ENCODE peak calls at places on chromosomes 16 and 17, in eight cellular contexts. One of them, this sample, is unnamed.
A peak's percentile ranks its signal among the peaks of the same experiment; 100 is the strongest.

GRCh38 chr17:15649861-15650391 is 30.4 kb upstream of the FBXW10B start:
- DNase-seq in OCI-LY7: no peak
- DNase-seq in testis: no peak
- DNase-seq in lower leg skin: peak; percentile 64
- DNase-seq in endodermal cell: peak; percentile 40
- DNase-seq in GM12864: no peak
- DNase-seq in ovary: no peak
- DNase-seq in adrenal gland: peak; percentile 82
- DNase-seq in this sample: peak; percentile 80

GRCh38 chr17:77212081-77212832 is 71.5 kb downstream of the SEC14L1 start:
- DNase-seq in OCI-LY7: peak; percentile 92
- DNase-seq in testis: no peak
- DNase-seq in adrenal gland: no peak
- DNase-seq in lower leg skin: no peak
- DNase-seq in ovary: no peak
- DNase-seq in GM12864: no peak
- DNase-seq in endodermal cell: no peak
- DNase-seq in this sample: no peak

GRCh38 chr16:74627506-74628220 is 20.7 kb upstream of the GLG1 start:
- DNase-seq in adrenal gland: no peak
- DNase-seq in GM12864: no peak
- DNase-seq in ovary: peak; percentile 46
- DNase-seq in lower leg skin: no peak
- DNase-seq in testis: no peak
- DNase-seq in OCI-LY7: no peak
- DNase-seq in endodermal cell: no peak
- DNase-seq in this sample: no peak

GRCh38 chr17:68035131-68035522 is 408 bp upstream of the KPNA2 start:
- DNase-seq in lower leg skin: peak; percentile 92
- DNase-seq in OCI-LY7: peak; percentile 98
- DNase-seq in ovary: peak; percentile 92
- DNase-seq in adrenal gland: peak; percentile 95
- DNase-seq in testis: peak; percentile 96
- DNase-seq in endodermal cell: peak; percentile 98
- DNase-seq in GM12864: no peak
- DNase-seq in this sample: peak; percentile 98

GRCh38 chr16:88965411-88965810 is 11.6 kb downstream of the CBFA2T3 start:
- DNase-seq in endodermal cell: no peak
- DNase-seq in OCI-LY7: peak; percentile 72
- DNase-seq in lower leg skin: no peak
- DNase-seq in testis: no peak
- DNase-seq in adrenal gland: no peak
- DNase-seq in ovary: no peak
- DNase-seq in GM12864: no peak
- DNase-seq in this sample: no peak

GRCh38 chr17:28916302-28916934 is 13.5 kb upstream of the DHRS13 start:
- DNase-seq in OCI-LY7: peak; percentile 62
- DNase-seq in GM12864: no peak
- DNase-seq in endodermal cell: peak; percentile 83
- DNase-seq in ovary: peak; percentile 52
- DNase-seq in lower leg skin: no peak
- DNase-seq in adrenal gland: peak; percentile 44
- DNase-seq in testis: peak; percentile 66
- DNase-seq in this sample: no peak

GRCh38 chr17:38925263-38925995 is at the start of gene LASP1NB:
- DNase-seq in ovary: peak; percentile 82
- DNase-seq in OCI-LY7: peak; percentile 43
- DNase-seq in lower leg skin: no peak
- DNase-seq in endodermal cell: peak; percentile 90
- DNase-seq in adrenal gland: no peak
- DNase-seq in testis: peak; percentile 26
- DNase-seq in GM12864: no peak
- DNase-seq in this sample: no peak

GRCh38 chr17:77126519-77126918 is 14.2 kb upstream of the SEC14L1 start:
- DNase-seq in lower leg skin: no peak
- DNase-seq in testis: no peak
- DNase-seq in GM12864: no peak
- DNase-seq in ovary: peak; percentile 61
- DNase-seq in endodermal cell: no peak
- DNase-seq in OCI-LY7: no peak
- DNase-seq in adrenal gland: peak; percentile 47
- DNase-seq in this sample: peak; percentile 85

GRCh38 chr16:30527635-30528178 is 1.3 kb upstream of the ZNF768 start:
- DNase-seq in OCI-LY7: peak; percentile 88
- DNase-seq in ovary: no peak
- DNase-seq in lower leg skin: peak; percentile 71
- DNase-seq in GM12864: peak; percentile 69
- DNase-seq in adrenal gland: no peak
- DNase-seq in endodermal cell: no peak
- DNase-seq in testis: no peak
- DNase-seq in this sample: peak; percentile 69

GRCh38 chr16:5634781-5635180 is 537.2 kb upstream of the EEF2KMT start:
- DNase-seq in testis: peak; percentile 29
- DNase-seq in OCI-LY7: no peak
- DNase-seq in ovary: no peak
- DNase-seq in endodermal cell: no peak
- DNase-seq in GM12864: no peak
- DNase-seq in lower leg skin: no peak
- DNase-seq in adrenal gland: no peak
- DNase-seq in this sample: no peak

GRCh38 chr16:53911506-53911905 is 207.6 kb downstream of the FTO start:
- DNase-seq in endodermal cell: no peak
- DNase-seq in adrenal gland: no peak
- DNase-seq in GM12864: no peak
- DNase-seq in lower leg skin: no peak
- DNase-seq in ovary: no peak
- DNase-seq in OCI-LY7: no peak
- DNase-seq in testis: no peak
- DNase-seq in this sample: no peak

GRCh38 chr16:56354746-56355145 is 70.6 kb downstream of the AMFR start:
- DNase-seq in lower leg skin: no peak
- DNase-seq in ovary: peak; percentile 36
- DNase-seq in GM12864: no peak
- DNase-seq in OCI-LY7: no peak
- DNase-seq in adrenal gland: peak; percentile 4
- DNase-seq in endodermal cell: peak; percentile 31
- DNase-seq in testis: no peak
- DNase-seq in this sample: peak; percentile 73

GRCh38 chr17:51499906-51500305 is 239.6 kb downstream of the UTP18 start:
- DNase-seq in adrenal gland: no peak
- DNase-seq in OCI-LY7: no peak
- DNase-seq in GM12864: no peak
- DNase-seq in endodermal cell: no peak
- DNase-seq in testis: no peak
- DNase-seq in lower leg skin: no peak
- DNase-seq in ovary: no peak
- DNase-seq in this sample: no peak

GRCh38 chr17:15154618-15155017 is 110.5 kb downstream of the PMP22 start:
- DNase-seq in OCI-LY7: no peak
- DNase-seq in adrenal gland: no peak
- DNase-seq in lower leg skin: no peak
- DNase-seq in testis: no peak
- DNase-seq in endodermal cell: no peak
- DNase-seq in ovary: no peak
- DNase-seq in GM12864: no peak
- DNase-seq in this sample: no peak

GRCh38 chr17:18959845-18960240 is 7.9 kb downstream of the SLC5A10 start:
- DNase-seq in lower leg skin: no peak
- DNase-seq in OCI-LY7: no peak
- DNase-seq in adrenal gland: no peak
- DNase-seq in testis: no peak
- DNase-seq in GM12864: no peak
- DNase-seq in endodermal cell: peak; percentile 40
- DNase-seq in ovary: no peak
- DNase-seq in this sample: peak; percentile 26

GRCh38 chr17:28528329-28529011 is 22.3 kb downstream of the FOXN1 start:
- DNase-seq in testis: no peak
- DNase-seq in ovary: no peak
- DNase-seq in GM12864: no peak
- DNase-seq in OCI-LY7: no peak
- DNase-seq in endodermal cell: no peak
- DNase-seq in adrenal gland: no peak
- DNase-seq in lower leg skin: no peak
- DNase-seq in this sample: no peak

GRCh38 chr17:28849281-28849680 is 5.5 kb upstream of the ERAL1 start:
- DNase-seq in ovary: no peak
- DNase-seq in GM12864: no peak
- DNase-seq in testis: no peak
- DNase-seq in endodermal cell: no peak
- DNase-seq in lower leg skin: no peak
- DNase-seq in OCI-LY7: no peak
- DNase-seq in adrenal gland: no peak
- DNase-seq in this sample: no peak

GRCh38 chr16:77888786-77889185 is 100.4 kb downstream of the VAT1L start:
- DNase-seq in testis: no peak
- DNase-seq in OCI-LY7: no peak
- DNase-seq in ovary: no peak
- DNase-seq in endodermal cell: no peak
- DNase-seq in GM12864: no peak
- DNase-seq in lower leg skin: no peak
- DNase-seq in adrenal gland: no peak
- DNase-seq in this sample: no peak

DNA sequence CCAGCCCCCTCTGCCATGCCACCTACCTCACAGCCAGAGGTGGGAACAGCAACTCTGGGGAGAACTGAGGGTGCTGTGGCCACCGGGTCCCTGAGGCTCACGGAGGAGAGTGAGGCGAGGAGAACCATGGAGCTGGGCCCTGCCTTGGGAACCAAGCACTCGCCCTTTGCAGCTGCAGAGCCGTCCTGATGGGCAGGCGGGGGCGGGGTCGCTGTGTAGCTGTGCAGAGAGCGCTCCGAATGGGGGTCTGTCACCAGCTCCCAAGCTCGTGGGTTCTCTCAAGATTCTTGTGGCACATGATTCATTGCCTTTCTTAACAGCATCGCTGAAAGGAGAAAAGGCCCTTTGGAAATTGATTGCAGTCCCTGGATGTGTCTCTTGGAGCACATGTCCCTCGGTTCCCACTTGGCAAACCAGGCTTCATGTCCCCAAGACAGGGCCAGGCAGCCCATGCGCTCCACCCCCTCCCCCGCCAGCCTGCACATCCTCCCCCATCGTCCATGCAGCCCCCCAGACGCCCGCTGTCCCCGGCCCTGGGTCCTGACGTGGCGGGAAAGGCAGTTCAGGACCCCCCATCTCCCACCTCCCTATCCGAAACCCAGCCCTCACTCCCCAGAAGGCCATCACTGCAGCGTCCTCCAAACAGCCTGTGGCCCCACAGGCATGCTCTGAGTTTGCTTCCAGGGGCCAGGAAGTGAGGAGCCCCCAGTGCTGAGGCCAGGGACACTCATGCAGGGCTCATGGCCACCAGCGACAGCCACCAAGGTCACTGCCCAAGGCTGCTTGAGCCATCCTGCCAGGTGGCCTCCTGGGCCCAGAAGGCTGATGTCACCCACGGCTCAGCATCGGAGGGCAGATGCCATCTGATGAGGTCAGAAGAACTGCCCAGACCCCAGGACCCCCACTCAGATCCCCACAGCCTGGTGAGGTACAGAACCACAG is 20.6 kb upstream of the CHMP6 start:
- DNase-seq in endodermal cell: no peak
- DNase-seq in adrenal gland: no peak
- DNase-seq in testis: no peak
- DNase-seq in GM12864: no peak
- DNase-seq in lower leg skin: no peak
- DNase-seq in OCI-LY7: no peak
- DNase-seq in ovary: no peak
- DNase-seq in this sample: no peak
- TF ChIP-seq CTCF in endodermal cell: no peak
- TF ChIP-seq CTCF in adrenal gland: no peak
- TF ChIP-seq CTCF in testis: peak; percentile 7
- TF ChIP-seq CTCF in GM12864: no peak
- TF ChIP-seq CTCF in lower leg skin: no peak
- TF ChIP-seq CTCF in OCI-LY7: no peak
- TF ChIP-seq CTCF in ovary: no peak
- TF ChIP-seq CTCF in this sample: no peak

DNA sequence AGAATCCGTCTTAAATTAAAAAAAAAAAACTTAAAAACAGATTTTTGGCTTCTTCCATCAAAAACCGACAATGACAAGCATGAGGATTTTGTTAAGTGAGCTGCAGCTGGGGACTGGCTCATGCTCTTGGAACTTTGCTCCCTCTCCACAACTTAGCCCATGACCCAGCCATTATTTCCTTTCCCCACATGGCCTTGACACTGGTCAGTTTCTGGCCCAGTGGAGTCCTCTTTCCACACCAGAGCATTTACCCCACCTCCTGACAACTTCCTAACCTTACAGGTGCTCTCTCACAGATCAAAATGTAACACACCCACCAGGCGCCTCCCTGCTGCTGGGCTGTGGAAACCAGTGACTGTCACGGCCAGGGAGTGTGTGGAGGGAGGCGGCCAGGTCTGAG is 62.7 kb upstream of the ZNF267 start:
- DNase-seq in lower leg skin: no peak
- DNase-seq in ovary: no peak
- DNase-seq in adrenal gland: no peak
- DNase-seq in testis: no peak
- DNase-seq in GM12864: no peak
- DNase-seq in OCI-LY7: no peak
- DNase-seq in endodermal cell: no peak
- DNase-seq in this sample: no peak
- TF ChIP-seq CTCF in lower leg skin: no peak
- TF ChIP-seq CTCF in ovary: no peak
- TF ChIP-seq CTCF in adrenal gland: no peak
- TF ChIP-seq CTCF in testis: no peak
- TF ChIP-seq CTCF in GM12864: no peak
- TF ChIP-seq CTCF in OCI-LY7: no peak
- TF ChIP-seq CTCF in endodermal cell: no peak
- TF ChIP-seq CTCF in this sample: no peak

GRCh38 chr17:44345497-44346026 is 460 bp downstream of the GRN start:
- DNase-seq in endodermal cell: peak; percentile 94
- DNase-seq in ovary: no peak
- DNase-seq in testis: peak; percentile 60
- DNase-seq in GM12864: no peak
- DNase-seq in OCI-LY7: peak; percentile 71
- DNase-seq in adrenal gland: peak; percentile 71
- DNase-seq in lower leg skin: peak; percentile 58
- DNase-seq in this sample: peak; percentile 77
- TF ChIP-seq CTCF in endodermal cell: peak; percentile 66
- TF ChIP-seq CTCF in ovary: peak; percentile 36
- TF ChIP-seq CTCF in testis: peak; percentile 37
- TF ChIP-seq CTCF in GM12864: peak; percentile 85
- TF ChIP-seq CTCF in OCI-LY7: peak; percentile 93
- TF ChIP-seq CTCF in adrenal gland: peak; percentile 50
- TF ChIP-seq CTCF in lower leg skin: no peak
- TF ChIP-seq CTCF in this sample: peak; percentile 54

GRCh38 chr16:10314811-10315210 is 71.0 kb upstream of the ATF7IP2 start:
- DNase-seq in testis: no peak
- DNase-seq in GM12864: no peak
- DNase-seq in OCI-LY7: peak; percentile 66
- DNase-seq in lower leg skin: no peak
- DNase-seq in endodermal cell: no peak
- DNase-seq in adrenal gland: no peak
- DNase-seq in ovary: no peak
- DNase-seq in this sample: no peak
- TF ChIP-seq CTCF in testis: no peak
- TF ChIP-seq CTCF in GM12864: peak; percentile 26
- TF ChIP-seq CTCF in OCI-LY7: peak; percentile 73
- TF ChIP-seq CTCF in lower leg skin: no peak
- TF ChIP-seq CTCF in endodermal cell: no peak
- TF ChIP-seq CTCF in adrenal gland: peak; percentile 39
- TF ChIP-seq CTCF in ovary: no peak
- TF ChIP-seq CTCF in this sample: peak; percentile 7

GRCh38 chr16:14600164-14600563 is 29.9 kb downstream of the PARN start:
- DNase-seq in endodermal cell: no peak
- DNase-seq in testis: no peak
- DNase-seq in adrenal gland: no peak
- DNase-seq in ovary: no peak
- DNase-seq in lower leg skin: no peak
- DNase-seq in GM12864: no peak
- DNase-seq in OCI-LY7: peak; percentile 47
- DNase-seq in this sample: no peak
- TF ChIP-seq CTCF in endodermal cell: peak; percentile 74
- TF ChIP-seq CTCF in testis: peak; percentile 37
- TF ChIP-seq CTCF in adrenal gland: peak; percentile 49
- TF ChIP-seq CTCF in ovary: peak; percentile 29
- TF ChIP-seq CTCF in lower leg skin: no peak
- TF ChIP-seq CTCF in GM12864: peak; percentile 37
- TF ChIP-seq CTCF in OCI-LY7: peak; percentile 79
- TF ChIP-seq CTCF in this sample: peak; percentile 32

This sample was measured in kidney.